ENCODE peak calls at places on chromosome 11, in ten cellular contexts. M is aorta; R is Caco-2; O is spleen; G is CD8-positive, alpha-beta memory T cell; A is Panc1; T is endothelial cell of umbilical vein; C is body of pancreas; Q is prostate gland; P is mucosa of descending colon. X is an unnamed sample. For H3K4me1, the result is how much of the 10 kb centered on the place peaks cover.

GRCh38 chr11:105856954-105857353 is 165.1 kb downstream of the MSANTD4 start:
- DNase-seq in M (no peak), R (no peak), O (no peak), G (no peak), A (no peak), T (no peak), C (no peak), Q (no peak), P (no peak), X (no peak)

GRCh38 chr11:83521647-83522596 is 235.8 kb upstream of the CCDC90B start:
- DNase-seq in M (no peak), R (peak), O (no peak), G (no peak), A (no peak), T (no peak), C (no peak), Q (no peak), P (no peak), X (no peak)

GRCh38 chr11:72598901-72599300 is 75.3 kb downstream of the PDE2A start:
- DNase-seq in M (no peak), R (peak), O (no peak), G (no peak), A (no peak), T (peak), C (peak), Q (peak), P (no peak), X (no peak)

GRCh38 chr11:64298966-64299846 is 952 bp upstream of the CATSPERZ start:
- DNase-seq in M (peak), R (no peak), O (peak), G (no peak), A (no peak), T (peak), C (peak), Q (no peak), P (no peak), X (no peak)

GRCh38 chr11:19506803-19507466 is 205.7 kb upstream of the NAV2 start:
- DNase-seq in M (no peak), R (no peak), O (no peak), G (no peak), A (no peak), T (no peak), C (no peak), Q (no peak), P (no peak), X (no peak)

GRCh38 chr11:10377182-10377581 is 72.3 kb downstream of the ADM start:
- DNase-seq in M (no peak), R (no peak), O (no peak), G (no peak), A (no peak), T (peak), C (no peak), Q (no peak), P (no peak), X (no peak)

GRCh38 chr11:88886796-88887195 is 179.0 kb downstream of the GRM5 start:
- DNase-seq in M (no peak), R (peak), O (no peak), G (peak), A (peak), T (peak), C (no peak), Q (no peak), P (no peak), X (no peak)

GRCh38 chr11:41659990-41660389 is 200.5 kb upstream of the LRRC4C start:
- DNase-seq in M (no peak), R (no peak), O (no peak), G (no peak), A (peak), T (no peak), C (peak), Q (no peak), P (no peak), X (no peak)

GRCh38 chr11:46597609-46598219 is 3.9 kb upstream of the AMBRA1 start:
- DNase-seq in M (no peak), R (no peak), O (no peak), G (no peak), A (no peak), T (peak), C (no peak), Q (no peak), P (no peak), X (no peak)

GRCh38 chr11:84452211-84452610 is 1166.0 kb upstream of the CCDC90B start:
- DNase-seq in M (no peak), R (no peak), O (no peak), G (no peak), A (no peak), T (no peak), C (no peak), Q (no peak), P (no peak), X (no peak)

GRCh38 chr11:18590573-18590972 is 2.0 kb upstream of the UEVLD start:
- DNase-seq in M (no peak), R (no peak), O (no peak), G (no peak), A (no peak), T (no peak), C (no peak), Q (no peak), P (no peak), X (no peak)

GRCh38 chr11:27392278-27392677 is 29.3 kb upstream of the CCDC34 start:
- DNase-seq in M (no peak), R (no peak), O (no peak), G (no peak), A (no peak), T (no peak), C (no peak), Q (no peak), P (no peak), X (no peak)
- H3K4me1 ChIP-seq in M (under half), R (half or more), O (under half), G (under half), A (half or more), T (under half), C (half or more), Q (under half), P (under half), X (half or more)

GRCh38 chr11:102473543-102473942 is 21.0 kb upstream of the TMEM123 start:
- DNase-seq in M (no peak), R (no peak), O (no peak), G (no peak), A (no peak), T (no peak), C (no peak), Q (no peak), P (peak), X (no peak)

GRCh38 chr11:102476069-102476468 is 23.5 kb upstream of the TMEM123 start:
- DNase-seq in M (no peak), R (no peak), O (no peak), G (no peak), A (no peak), T (no peak), C (no peak), Q (no peak), P (no peak), X (no peak)

GRCh38 chr11:102478660-102479245 is 26.2 kb upstream of the TMEM123 start:
- DNase-seq in M (no peak), R (no peak), O (no peak), G (no peak), A (no peak), T (no peak), C (no peak), Q (no peak), P (no peak), X (no peak)

GRCh38 chr11:102479733-102480132 is 27.2 kb upstream of the TMEM123 start:
- DNase-seq in M (no peak), R (no peak), O (no peak), G (no peak), A (no peak), T (no peak), C (no peak), Q (no peak), P (no peak), X (no peak)

GRCh38 chr11:102476812-102477211 is 24.2 kb upstream of the TMEM123 start:
- DNase-seq in M (no peak), R (no peak), O (no peak), G (no peak), A (no peak), T (peak), C (peak), Q (peak), P (peak), X (no peak)
- H3K4me1 ChIP-seq in M (under half), R (under half), O (under half), G (under half), A (under half), T (under half), C (under half), Q (under half), P (under half), X (under half)

GRCh38 chr11:111472228-111472627 is 40.0 kb downstream of the BTG4 start:
- DNase-seq in M (no peak), R (no peak), O (no peak), G (no peak), A (no peak), T (no peak), C (no peak), Q (no peak), P (no peak), X (peak)

GRCh38 chr11:111466615-111467014 is 45.6 kb downstream of the BTG4 start:
- DNase-seq in M (no peak), R (no peak), O (no peak), G (no peak), A (no peak), T (no peak), C (no peak), Q (no peak), P (no peak), X (no peak)

GRCh38 chr11:111465400-111465799 is 46.8 kb downstream of the BTG4 start:
- DNase-seq in M (no peak), R (no peak), O (no peak), G (no peak), A (no peak), T (no peak), C (no peak), Q (no peak), P (no peak), X (peak)

GRCh38 chr11:111474432-111474831 is 37.8 kb downstream of the BTG4 start:
- DNase-seq in M (no peak), R (no peak), O (no peak), G (no peak), A (no peak), T (no peak), C (no peak), Q (no peak), P (no peak), X (no peak)

DNA sequence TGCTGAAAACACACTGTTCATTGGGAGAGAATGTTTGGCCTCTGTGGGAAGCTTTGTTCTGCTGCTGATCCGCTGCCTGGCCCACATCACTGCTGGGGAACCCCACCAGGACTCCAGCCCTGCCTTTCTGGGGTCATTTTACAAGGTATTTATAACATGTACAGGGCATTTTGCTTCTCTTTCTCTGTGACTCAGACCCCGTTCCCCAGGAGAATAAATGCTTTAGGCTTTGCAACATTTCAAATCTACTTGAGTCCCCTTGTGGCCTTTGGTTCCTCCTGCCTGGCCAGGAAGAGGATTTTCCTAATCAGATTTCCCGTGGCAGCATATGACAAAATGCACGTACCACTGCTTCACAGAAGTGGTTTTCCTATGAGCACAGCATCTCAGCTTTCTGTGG is 43.0 kb downstream of the BTG4 start:
- DNase-seq in M (no peak), R (no peak), O (no peak), G (no peak), A (no peak), T (no peak), C (no peak), Q (no peak), P (no peak), X (no peak)
- H3K4me1 ChIP-seq in M (under half), R (under half), O (under half), G (under half), A (under half), T (under half), C (under half), Q (under half), P (under half), X (under half)

DNA sequence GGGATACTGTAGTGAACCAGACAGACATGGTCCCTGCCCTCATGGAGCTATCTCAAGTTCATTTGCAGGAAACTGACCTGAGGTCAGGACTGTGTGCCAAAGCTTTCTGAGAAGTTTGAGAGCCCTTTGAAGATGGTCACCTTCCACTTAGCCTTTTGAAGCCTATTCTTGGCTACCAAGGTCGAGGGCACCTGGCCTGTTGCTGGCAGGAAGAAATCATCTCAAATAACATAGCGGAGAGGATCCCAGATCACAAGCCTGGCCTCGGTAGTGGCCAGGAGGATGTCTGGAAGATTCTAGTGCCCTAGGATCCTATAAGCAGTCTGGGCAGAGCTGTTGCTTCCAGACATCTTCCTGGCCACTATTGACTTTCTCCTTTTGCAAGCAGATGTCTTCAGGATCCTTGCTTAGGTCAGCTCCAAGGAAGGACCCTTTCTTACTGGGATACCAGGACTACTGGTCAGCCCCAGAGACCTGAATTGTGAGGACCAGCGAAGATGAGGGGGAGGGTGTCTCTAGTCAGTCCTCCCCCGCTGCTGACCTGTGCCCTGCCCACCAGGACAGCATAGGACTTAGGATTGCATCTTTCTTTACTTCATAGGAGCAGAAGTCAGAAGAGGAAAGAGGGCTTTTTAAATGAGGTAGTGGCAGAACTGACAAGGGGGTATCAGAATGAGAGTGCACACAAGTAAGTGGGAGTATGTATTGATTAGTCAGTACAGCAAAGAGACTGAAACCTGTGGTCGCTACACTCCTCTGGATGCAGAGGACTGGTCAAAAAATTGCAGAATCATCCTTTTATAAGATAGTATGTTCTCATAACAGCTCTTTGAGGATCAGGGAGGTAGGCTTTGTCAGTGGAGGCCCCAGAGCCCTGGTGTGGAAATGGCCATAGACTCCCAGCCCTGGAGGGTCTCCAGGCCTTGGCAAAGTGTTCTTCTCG is 94.8 kb downstream of the TEAD1 start:
- DNase-seq in M (no peak), R (no peak), O (no peak), G (no peak), A (no peak), T (no peak), C (no peak), Q (no peak), P (no peak), X (no peak)
- H3K4me1 ChIP-seq in M (under half), R (under half), O (under half), G (under half), A (under half), T (under half), C (under half), Q (under half), P (under half), X (under half)

GRCh38 chr11:113137735-113138529 is 176.5 kb upstream of the TTC12 start:
- DNase-seq in M (no peak), R (no peak), O (no peak), G (no peak), A (no peak), T (no peak), C (no peak), Q (no peak), P (no peak), X (no peak)

GRCh38 chr11:113134605-113135004 is 173.4 kb downstream of the NCAM1 start:
- DNase-seq in M (no peak), R (no peak), O (no peak), G (no peak), A (no peak), T (no peak), C (no peak), Q (no peak), P (no peak), X (no peak)

GRCh38 chr11:113131036-113131775 is 170.0 kb downstream of the NCAM1 start:
- DNase-seq in M (no peak), R (no peak), O (no peak), G (no peak), A (no peak), T (no peak), C (no peak), Q (no peak), P (no peak), X (no peak)

GRCh38 chr11:113132001-113132400 is 170.8 kb downstream of the NCAM1 start:
- DNase-seq in M (no peak), R (no peak), O (no peak), G (no peak), A (no peak), T (no peak), C (peak), Q (no peak), P (no peak), X (no peak)

DNA sequence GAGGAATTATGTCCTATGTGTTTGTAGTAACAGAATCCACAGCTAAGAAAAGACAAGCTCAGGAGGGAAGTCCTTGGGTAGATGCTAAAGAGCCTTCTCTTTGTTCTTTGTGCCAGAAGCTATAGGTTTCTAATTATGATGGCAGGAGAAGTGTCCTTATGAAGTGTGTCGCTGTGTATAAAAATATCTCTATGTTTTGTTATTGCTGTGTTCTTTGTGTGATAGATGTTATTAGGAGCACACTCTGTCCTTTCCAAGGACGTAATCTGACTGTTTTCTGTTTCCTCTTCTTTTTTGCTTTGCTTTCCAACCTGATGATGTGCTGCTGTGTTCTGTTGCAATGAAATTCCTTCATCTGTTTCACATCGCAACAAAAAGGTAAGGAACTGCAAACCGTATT is 171.9 kb downstream of the NCAM1 start:
- DNase-seq in M (no peak), R (no peak), O (no peak), G (no peak), A (no peak), T (no peak), C (no peak), Q (no peak), P (no peak), X (no peak)
- H3K4me1 ChIP-seq in M (under half), R (under half), O (under half), G (under half), A (under half), T (under half), C (under half), Q (under half), P (under half), X (under half)

GRCh38 chr11:6606471-6607189 is 3.1 kb downstream of the ILK start:
- DNase-seq in M (peak), R (peak), O (peak), G (peak), A (peak), T (peak), C (peak), Q (peak), P (peak), X (peak)

GRCh38 chr11:6602096-6602940 is 1.1 kb downstream of the RRP8 start:
- DNase-seq in M (no peak), R (no peak), O (no peak), G (no peak), A (no peak), T (no peak), C (no peak), Q (peak), P (no peak), X (no peak)

GRCh38 chr11:6604081-6604626 is 580 bp downstream of the ILK start:
- DNase-seq in M (peak), R (peak), O (peak), G (peak), A (no peak), T (peak), C (peak), Q (peak), P (peak), X (no peak)

GRCh38 chr11:6601041-6601461 is 2.4 kb downstream of the RRP8 start:
- DNase-seq in M (no peak), R (no peak), O (no peak), G (no peak), A (no peak), T (no peak), C (no peak), Q (peak), P (no peak), X (no peak)

DNA sequence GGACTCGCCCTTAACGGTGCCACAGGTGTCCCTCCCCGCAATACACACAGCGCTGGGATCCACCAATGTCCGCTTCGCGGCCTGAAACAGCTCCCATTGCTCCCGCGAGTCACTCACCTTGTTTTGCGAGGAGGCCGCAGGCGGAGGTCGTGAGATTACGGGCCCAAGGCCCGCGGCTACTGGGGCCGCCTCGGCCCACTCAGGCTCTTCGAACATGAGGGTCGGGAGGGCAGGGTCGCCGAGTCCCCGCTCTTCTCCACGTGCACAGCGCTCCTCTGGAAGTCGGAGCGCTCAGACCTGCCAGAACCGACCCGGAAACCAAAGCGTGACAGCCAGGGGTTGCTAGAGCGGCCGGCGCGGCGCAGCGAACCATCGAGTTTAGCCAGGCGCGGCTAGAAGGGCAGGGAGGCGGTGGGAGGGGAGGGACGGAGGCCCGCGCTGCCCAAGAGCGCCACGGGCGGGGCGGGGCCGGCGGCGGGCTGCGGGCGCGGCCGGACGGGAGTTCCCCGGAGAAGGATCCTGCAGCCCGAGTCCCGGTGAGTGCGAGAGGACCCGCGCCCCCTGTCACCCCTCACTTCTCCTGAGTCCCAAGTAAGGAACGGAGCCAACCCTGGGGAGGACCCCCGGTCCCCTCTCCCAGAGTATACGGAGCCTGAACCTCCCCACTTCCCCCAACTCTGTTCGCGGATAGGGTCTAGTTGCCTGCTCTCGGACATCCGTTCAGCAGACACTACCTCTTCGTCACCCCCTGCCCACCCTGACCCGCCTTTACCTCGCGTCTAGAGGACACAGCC is at the start of the genes ILK and RRP8:
- DNase-seq in M (peak), R (peak), O (peak), G (peak), A (no peak), T (peak), C (peak), Q (peak), P (peak), X (peak)
- H3K4me1 ChIP-seq in M (under half), R (under half), O (half or more), G (half or more), A (under half), T (under half), C (half or more), Q (under half), P (under half), X (under half)

GRCh38 chr11:723120-723883 is 17.3 kb downstream of the EPS8L2 start:
- DNase-seq in M (no peak), R (peak), O (no peak), G (no peak), A (no peak), T (peak), C (peak), Q (no peak), P (no peak), X (no peak)
- H3K4me1 ChIP-seq in M (under half), R (under half), O (half or more), G (under half), A (under half), T (under half), C (under half), Q (under half), P (under half), X (under half)

X was measured in keratinocyte.